ENCODE peak calls at places on chromosomes 11 and 22, in four cellular contexts. O is heart left ventricle, F is GM12891, L is suprapubic skin. D is an unnamed sample.

GRCh38 chr11:6737872-6738466 is 33.8 kb downstream of the OR2AG2 start:
- DNase-seq in O (no peak), F (peak), L (no peak), D (no peak)

GRCh38 chr11:118171274-118172062 is 5.0 kb downstream of the SCN2B start:
- DNase-seq in O (peak), L (peak), F (peak), D (no peak)

GRCh38 chr11:130580372-130580771 is 131.9 kb downstream of the ADAMTS15 start:
- DNase-seq in O (no peak), L (no peak), F (no peak), D (no peak)

GRCh38 chr11:99368579-99368978 is 347.8 kb downstream of the CNTN5 start:
- DNase-seq in F (no peak), O (no peak), L (no peak), D (no peak)

GRCh38 chr11:83287631-83288030 is 1.5 kb upstream of the CCDC90B start:
- DNase-seq in O (no peak), F (no peak), L (no peak), D (no peak)

GRCh38 chr22:31075961-31076360 is 5.2 kb upstream of the SMTN start:
- DNase-seq in O (peak), F (no peak), L (peak), D (no peak)

GRCh38 chr11:127470485-127470884 is 469.9 kb upstream of the KIRREL3 start:
- DNase-seq in L (no peak), F (no peak), O (no peak), D (no peak)

GRCh38 chr11:131910491-131911387 is 540.3 kb downstream of the NTM start:
- DNase-seq in F (no peak), O (no peak), L (no peak), D (no peak)

GRCh38 chr11:30683176-30683575 is 97.0 kb upstream of the MPPED2 start:
- DNase-seq in F (no peak), L (no peak), O (no peak), D (no peak)

GRCh38 chr22:46347646-46348045 is 12.1 kb downstream of the TRMU start:
- DNase-seq in F (no peak), O (no peak), L (no peak), D (no peak)

GRCh38 chr11:115630109-115630700 is 126.0 kb upstream of the CADM1 start:
- DNase-seq in L (no peak), F (no peak), O (no peak), D (no peak)

GRCh38 chr11:22807855-22808558 is 21.6 kb downstream of the SVIP start:
- DNase-seq in F (no peak), O (no peak), L (no peak), D (no peak)

GRCh38 chr22:22733881-22734373 is 89.5 kb downstream of the GGTLC2 start:
- DNase-seq in F (no peak), O (no peak), L (no peak), D (no peak)

GRCh38 chr11:64353761-64354506 is 5.0 kb upstream of the RPS6KA4 start:
- DNase-seq in O (no peak), F (no peak), L (no peak), D (no peak)

GRCh38 chr22:45151503-45151902 is 12.2 kb upstream of the NUP50 start:
- DNase-seq in L (no peak), O (no peak), F (no peak), D (no peak)

GRCh38 chr11:121634889-121635288 is 182.1 kb upstream of the SORL1-AS1 start:
- DNase-seq in L (no peak), O (no peak), F (no peak), D (no peak)

GRCh38 chr11:2169626-2170570 is 1.7 kb downstream of the TH start:
- DNase-seq in F (no peak), O (no peak), L (no peak), D (no peak)
- TF ChIP-seq POLR2A in F (no peak), O (no peak), L (no peak), D (no peak)

GRCh38 chr11:128727811-128728431 is 34.0 kb downstream of the FLI1 start:
- DNase-seq in F (no peak), O (no peak), L (no peak), D (no peak)
- TF ChIP-seq POLR2A in F (no peak), O (no peak), L (no peak), D (no peak)

GRCh38 chr22:49799431-49800075 is 28.1 kb downstream of the BRD1 start:
- DNase-seq in F (no peak), L (no peak), O (no peak), D (no peak)
- TF ChIP-seq POLR2A in F (no peak), L (no peak), O (no peak), D (no peak)

DNA sequence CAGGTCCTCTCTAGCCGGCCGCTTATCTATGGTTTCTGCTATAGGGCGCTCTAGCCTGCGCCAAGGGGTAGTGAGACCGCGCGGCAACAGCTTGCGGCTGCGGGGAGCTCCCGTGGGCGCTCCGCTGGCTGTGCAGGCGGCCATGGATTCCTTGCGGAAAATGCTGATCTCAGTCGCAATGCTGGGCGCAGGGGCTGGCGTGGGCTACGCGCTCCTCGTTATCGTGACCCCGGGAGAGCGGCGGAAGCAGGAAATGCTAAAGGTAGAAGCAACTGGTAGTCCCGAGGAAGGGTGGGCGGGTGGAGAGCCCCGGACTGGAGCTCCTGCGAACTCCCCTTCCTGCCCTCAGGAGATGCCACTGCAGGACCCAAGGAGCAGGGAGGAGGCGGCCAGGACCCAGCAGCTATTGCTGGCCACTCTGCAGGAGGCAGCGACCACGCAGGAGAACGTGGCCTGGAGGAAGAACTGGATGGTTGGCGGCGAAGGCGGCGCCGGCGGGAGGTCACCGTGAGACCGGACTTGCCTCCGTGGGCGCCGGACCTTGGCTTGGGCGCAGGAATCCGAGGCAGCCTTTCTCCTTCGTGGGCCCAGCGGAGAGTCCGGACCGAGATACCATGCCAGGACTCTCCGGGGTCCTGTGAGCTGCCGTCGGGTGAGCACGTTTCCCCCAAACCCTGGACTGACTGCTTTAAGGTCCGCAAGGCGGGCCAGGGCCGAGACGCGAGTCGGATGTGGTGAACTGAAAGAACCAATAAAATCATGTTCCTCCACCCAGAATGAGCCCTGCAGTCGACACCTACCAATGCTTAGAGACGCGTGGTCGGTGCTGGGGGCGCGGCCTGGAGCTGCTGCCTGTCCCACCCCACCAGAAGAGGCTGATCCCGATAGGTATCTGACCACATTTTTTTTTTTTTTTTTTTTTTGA is at the start of the genes LBHD1 and UQCC3:
- DNase-seq in L (peak), F (peak), O (peak), D (peak)
- TF ChIP-seq POLR2A in L (no peak), F (peak), O (peak), D (peak)

DNA sequence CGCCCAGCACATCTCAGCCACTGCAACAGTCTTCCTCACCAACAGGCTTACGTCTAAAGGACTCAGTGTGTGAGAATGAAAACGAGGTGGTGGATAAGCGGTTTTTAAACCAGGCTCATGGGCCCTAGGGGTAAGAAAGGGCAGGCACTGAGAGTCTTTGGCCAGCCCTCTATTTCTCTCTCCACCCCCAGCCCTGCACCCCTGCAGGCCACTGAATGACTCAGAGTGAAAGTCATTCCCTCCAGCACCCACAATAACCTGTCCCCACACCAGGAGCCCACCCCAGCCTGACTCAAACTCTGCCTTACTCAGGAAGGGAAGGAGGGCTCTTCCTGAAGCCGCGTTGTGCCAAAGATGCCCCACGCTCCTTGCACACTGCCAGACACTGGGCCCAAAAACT is 72.0 kb downstream of the LARGE1 start:
- DNase-seq in L (no peak), O (no peak), F (no peak), D (no peak)
- TF ChIP-seq POLR2A in L (no peak), O (no peak), F (no peak), D (no peak)

DNA sequence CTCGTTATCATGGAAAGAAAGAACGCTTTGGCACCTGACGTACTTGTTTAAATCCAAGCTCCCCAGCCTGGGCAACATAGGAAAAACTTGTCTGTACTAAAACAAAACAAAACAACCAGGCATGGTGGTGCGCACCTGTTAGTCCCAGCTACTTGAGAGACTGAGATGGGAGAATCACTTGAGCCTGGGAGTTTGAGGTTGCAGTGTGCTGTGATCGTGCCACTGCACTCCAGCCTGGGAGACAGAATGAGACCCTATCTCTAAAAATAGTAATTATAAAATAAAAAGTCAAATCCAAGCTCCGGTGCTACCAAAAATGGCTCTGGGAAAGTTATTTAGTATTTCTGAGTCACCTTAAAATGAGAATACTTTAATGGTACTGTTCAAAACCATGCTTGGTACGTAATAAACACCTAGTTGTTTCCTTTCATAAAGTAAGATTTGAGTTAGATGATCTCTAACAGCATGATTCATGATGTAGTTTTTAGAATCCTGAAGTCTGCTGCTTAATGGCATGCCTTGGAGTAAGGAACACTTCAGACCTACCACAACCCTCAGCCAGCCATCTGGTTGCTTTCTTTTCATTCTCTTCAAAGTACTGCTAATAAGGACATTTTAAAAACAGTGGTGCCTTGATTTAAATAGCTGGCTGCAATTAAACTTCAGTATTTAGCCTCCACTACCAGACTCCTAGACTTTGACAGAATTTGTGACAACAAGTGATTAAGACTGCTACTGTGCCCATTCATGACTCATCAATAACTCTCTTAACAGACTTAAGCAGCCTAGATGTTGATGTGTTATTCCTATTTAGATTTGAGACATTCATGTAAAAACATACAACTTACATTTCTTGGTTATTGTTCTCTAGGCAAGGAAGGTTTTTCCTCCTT is 8.4 kb downstream of the PPME1 start:
- DNase-seq in O (no peak), F (no peak), L (no peak), D (no peak)
- TF ChIP-seq POLR2A in O (no peak), F (no peak), L (no peak), D (no peak)

DNA sequence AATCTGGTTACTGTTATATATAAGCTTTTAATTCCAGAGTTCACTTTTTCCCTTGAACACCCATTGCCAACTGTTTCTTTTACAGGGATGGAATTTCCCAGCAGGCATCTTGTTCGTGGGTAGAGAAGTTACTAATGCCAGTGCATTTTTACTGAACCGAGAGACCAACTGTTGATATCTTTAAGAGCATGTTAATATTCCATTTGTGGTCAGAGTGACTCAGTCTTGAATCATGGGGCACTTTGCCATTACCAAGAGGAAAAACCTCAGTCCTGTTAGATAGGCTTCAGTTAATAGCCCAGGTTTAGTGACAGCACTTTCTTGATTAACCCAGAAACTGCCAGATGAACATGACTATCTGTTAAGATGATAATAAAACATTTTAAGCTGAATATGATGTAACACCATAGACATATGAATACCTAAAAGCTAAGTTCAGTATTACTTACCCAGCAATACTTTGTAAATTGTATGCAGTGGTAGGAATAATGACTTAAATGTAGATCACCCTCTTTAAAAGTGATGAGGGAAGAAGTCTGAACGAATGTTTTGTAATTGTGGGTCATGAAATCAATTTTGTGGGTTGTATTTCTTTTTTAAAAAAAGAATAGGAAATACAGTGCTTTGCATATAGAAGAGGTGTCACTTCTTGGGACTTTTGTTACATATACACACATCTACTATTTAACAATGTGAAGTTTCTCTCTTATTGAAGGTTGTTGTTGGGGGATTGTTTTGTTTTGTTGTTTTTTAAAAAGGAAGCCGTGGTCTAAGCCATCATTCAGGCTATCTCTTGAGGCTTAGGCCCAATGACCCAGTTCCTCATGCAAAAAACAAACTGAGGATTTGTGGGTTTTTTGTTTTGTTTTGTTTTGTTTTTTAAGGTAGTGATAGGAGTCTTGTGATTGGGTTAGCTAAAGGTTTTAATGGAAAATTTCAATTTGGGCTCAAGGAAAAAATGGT is 79.2 kb upstream of the GRIK4 start:
- DNase-seq in F (no peak), O (peak), L (no peak), D (no peak)
- TF ChIP-seq POLR2A in F (no peak), O (no peak), L (no peak), D (no peak)

GRCh38 chr22:43824724-43825485 is 12.8 kb upstream of the EFCAB6 start:
- DNase-seq in F (peak), O (no peak), L (no peak), D (no peak)

GRCh38 chr22:43823911-43824665 is 12.0 kb upstream of the EFCAB6 start:
- DNase-seq in L (no peak), O (no peak), F (no peak), D (no peak)

GRCh38 chr22:43825651-43826050 is 13.5 kb upstream of the EFCAB6 start:
- DNase-seq in O (no peak), F (no peak), L (no peak), D (no peak)

GRCh38 chr22:43821606-43822425 is 9.7 kb upstream of the EFCAB6 start:
- DNase-seq in F (no peak), L (no peak), O (no peak), D (no peak)

DNA sequence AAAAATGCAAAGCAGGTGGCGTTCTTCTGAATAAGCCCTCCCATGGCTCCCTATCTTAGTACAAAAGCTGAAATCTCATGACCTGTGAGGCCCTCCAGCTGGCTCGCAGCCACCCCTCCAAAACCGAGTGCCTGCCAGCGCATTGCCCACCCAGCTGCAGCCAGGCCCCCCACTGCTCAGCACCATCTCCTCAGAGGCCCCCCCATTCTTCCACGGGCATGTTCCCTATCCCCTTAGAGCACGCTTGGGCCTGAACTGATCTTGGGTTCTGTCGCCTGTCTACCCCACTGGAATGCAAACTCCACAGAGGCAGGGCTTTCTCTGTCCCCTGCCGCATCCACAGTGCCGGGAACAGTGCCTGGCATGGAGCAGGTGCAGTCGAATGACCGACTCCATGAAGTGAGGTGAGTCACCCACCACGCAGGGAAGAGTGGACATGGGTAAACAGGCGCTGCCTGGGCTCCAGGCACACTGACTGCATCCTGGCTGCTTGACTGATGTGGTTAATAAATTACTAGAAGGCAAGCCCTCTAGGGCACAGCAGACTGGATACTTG is 11.3 kb upstream of the EFCAB6 start:
- DNase-seq in L (peak), F (peak), O (no peak), D (no peak)
- TF ChIP-seq POLR2A in L (no peak), F (no peak), O (no peak), D (no peak)

DNA sequence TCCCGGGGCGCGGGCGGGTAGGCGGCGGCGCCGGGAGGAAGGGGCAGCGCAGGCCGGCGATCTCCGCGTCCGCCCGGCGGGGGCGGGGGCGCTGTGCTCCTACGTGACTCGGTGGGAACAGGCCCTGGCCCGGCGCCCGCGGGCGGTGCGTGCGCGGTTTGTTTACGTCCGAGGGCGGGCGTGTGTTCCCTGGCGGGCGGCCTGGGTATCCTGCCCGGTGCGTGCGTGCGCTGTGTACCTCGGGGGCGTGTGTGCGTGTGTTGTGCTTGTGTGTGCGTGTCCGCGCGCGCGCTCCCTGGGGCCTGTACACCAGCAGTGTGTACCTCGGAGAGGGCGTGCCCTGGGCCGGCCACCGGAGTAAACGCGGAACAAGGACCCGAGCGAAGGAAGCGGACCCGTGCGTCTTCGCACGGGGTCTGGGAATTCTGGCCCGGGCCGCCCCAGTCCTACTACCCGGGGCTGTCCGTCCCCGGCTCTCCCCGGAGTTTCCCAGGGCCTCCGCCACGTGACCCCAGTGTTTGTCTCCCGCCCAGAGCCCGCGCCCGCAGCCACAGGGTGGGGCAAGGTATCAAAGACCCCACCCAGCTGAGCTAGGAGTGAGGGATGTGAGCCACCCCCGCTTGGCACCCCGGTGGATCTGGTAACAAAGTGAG is 769 bp downstream of the MAFF start:
- DNase-seq in O (peak), L (peak), F (no peak), D (peak)
- TF ChIP-seq POLR2A in O (no peak), L (no peak), F (no peak), D (no peak)